ENCODE peak calls at places on chromosomes 2 and 18, in six cellular contexts. One of them, this sample, is unnamed.

GRCh38 chr2:128689971-128690370 is 371.3 kb upstream of the HS6ST1 start:
- DNase-seq in adrenal gland: no peak
- DNase-seq in A673: no peak
- DNase-seq in GM23338: no peak
- DNase-seq in bronchial epithelial cell: no peak
- DNase-seq in GM12878: no peak
- DNase-seq in this sample: no peak

GRCh38 chr2:233061007-233061590 is 957 bp downstream of the INPP5D start:
- DNase-seq in adrenal gland: no peak
- DNase-seq in A673: no peak
- DNase-seq in GM23338: no peak
- DNase-seq in bronchial epithelial cell: no peak
- DNase-seq in GM12878: no peak
- DNase-seq in this sample: no peak

GRCh38 chr18:10588975-10589374 is 63.1 kb downstream of the NAPG start:
- DNase-seq in adrenal gland: peak; percentile 86
- DNase-seq in A673: no peak
- DNase-seq in GM23338: no peak
- DNase-seq in bronchial epithelial cell: no peak
- DNase-seq in GM12878: no peak
- DNase-seq in this sample: no peak

GRCh38 chr2:190875881-190876280 is 4.7 kb upstream of the GLS start:
- DNase-seq in adrenal gland: no peak
- DNase-seq in A673: no peak
- DNase-seq in GM23338: no peak
- DNase-seq in bronchial epithelial cell: no peak
- DNase-seq in GM12878: no peak
- DNase-seq in this sample: no peak

GRCh38 chr2:217897816-217898806 is 104.7 kb downstream of the TNS1 start:
- DNase-seq in adrenal gland: peak; percentile 63
- DNase-seq in A673: no peak
- DNase-seq in GM23338: no peak
- DNase-seq in bronchial epithelial cell: peak; percentile 34
- DNase-seq in GM12878: no peak
- DNase-seq in this sample: no peak

GRCh38 chr2:232886632-232887031 is 16.6 kb downstream of the SNORC start:
- DNase-seq in adrenal gland: no peak
- DNase-seq in A673: no peak
- DNase-seq in GM23338: no peak
- DNase-seq in bronchial epithelial cell: no peak
- DNase-seq in GM12878: no peak
- DNase-seq in this sample: no peak

GRCh38 chr2:152594792-152595191 is 122.5 kb downstream of the PRPF40A start:
- DNase-seq in adrenal gland: no peak
- DNase-seq in A673: no peak
- DNase-seq in GM23338: no peak
- DNase-seq in bronchial epithelial cell: peak; percentile 24
- DNase-seq in GM12878: no peak
- DNase-seq in this sample: no peak

GRCh38 chr18:136433-136832 is 21.9 kb upstream of the USP14 start:
- DNase-seq in adrenal gland: no peak
- DNase-seq in A673: peak; percentile 14
- DNase-seq in GM23338: peak; percentile 52
- DNase-seq in bronchial epithelial cell: no peak
- DNase-seq in GM12878: no peak
- DNase-seq in this sample: no peak

GRCh38 chr18:49949991-49950395 is 136.7 kb upstream of the ACAA2 start:
- DNase-seq in adrenal gland: no peak
- DNase-seq in A673: no peak
- DNase-seq in GM23338: no peak
- DNase-seq in bronchial epithelial cell: no peak
- DNase-seq in GM12878: no peak
- DNase-seq in this sample: no peak

GRCh38 chr2:206054952-206055351 is 31.0 kb downstream of the INO80D start:
- DNase-seq in adrenal gland: no peak
- DNase-seq in A673: peak; percentile 36
- DNase-seq in GM23338: no peak
- DNase-seq in bronchial epithelial cell: no peak
- DNase-seq in GM12878: no peak
- DNase-seq in this sample: no peak

GRCh38 chr2:79178073-79178720 is 18.6 kb upstream of the REG3A start:
- DNase-seq in adrenal gland: no peak
- DNase-seq in A673: no peak
- DNase-seq in GM23338: no peak
- DNase-seq in bronchial epithelial cell: no peak
- DNase-seq in GM12878: no peak
- DNase-seq in this sample: no peak

GRCh38 chr2:219656523-219656922 is 29.1 kb downstream of the SLC4A3 start:
- DNase-seq in adrenal gland: no peak
- DNase-seq in A673: no peak
- DNase-seq in GM23338: no peak
- DNase-seq in bronchial epithelial cell: peak; percentile 97
- DNase-seq in GM12878: no peak
- DNase-seq in this sample: no peak

GRCh38 chr2:53575606-53576360 is 191.8 kb upstream of the CHAC2 start:
- DNase-seq in adrenal gland: no peak
- DNase-seq in A673: peak; percentile 37
- DNase-seq in GM23338: peak; percentile 3
- DNase-seq in bronchial epithelial cell: no peak
- DNase-seq in GM12878: no peak
- DNase-seq in this sample: no peak

GRCh38 chr2:219435701-219436100 is 1.1 kb downstream of the SPEG start:
- DNase-seq in adrenal gland: no peak
- DNase-seq in A673: no peak
- DNase-seq in GM23338: no peak
- DNase-seq in bronchial epithelial cell: no peak
- DNase-seq in GM12878: no peak
- DNase-seq in this sample: no peak

GRCh38 chr2:207504513-207505171 is 25.1 kb upstream of the CREB1 start:
- DNase-seq in adrenal gland: no peak
- DNase-seq in A673: peak; percentile 75
- DNase-seq in GM23338: peak; percentile 35
- DNase-seq in bronchial epithelial cell: peak; percentile 43
- DNase-seq in GM12878: no peak
- DNase-seq in this sample: peak; percentile 16

GRCh38 chr2:15694589-15694986 is 102.9 kb downstream of the DDX1 start:
- DNase-seq in adrenal gland: no peak
- DNase-seq in A673: no peak
- DNase-seq in GM23338: no peak
- DNase-seq in bronchial epithelial cell: no peak
- DNase-seq in GM12878: no peak
- DNase-seq in this sample: no peak

GRCh38 chr18:36186461-36187137 is 698 bp upstream of the MOCOS start:
- DNase-seq in adrenal gland: peak; percentile 57
- DNase-seq in A673: no peak
- DNase-seq in GM23338: peak; percentile 73
- DNase-seq in bronchial epithelial cell: no peak
- DNase-seq in GM12878: no peak
- DNase-seq in this sample: peak; percentile 21

GRCh38 chr2:218833023-218833609 is 1.5 kb upstream of the PRKAG3 start:
- DNase-seq in adrenal gland: no peak
- DNase-seq in A673: no peak
- DNase-seq in GM23338: no peak
- DNase-seq in bronchial epithelial cell: no peak
- DNase-seq in GM12878: no peak
- DNase-seq in this sample: no peak

GRCh38 chr2:25341031-25341727 is 546 bp downstream of the DNMT3A start:
- DNase-seq in adrenal gland: no peak
- DNase-seq in A673: peak; percentile 51
- DNase-seq in GM23338: no peak
- DNase-seq in bronchial epithelial cell: no peak
- DNase-seq in GM12878: no peak
- DNase-seq in this sample: peak; percentile 16

DNA sequence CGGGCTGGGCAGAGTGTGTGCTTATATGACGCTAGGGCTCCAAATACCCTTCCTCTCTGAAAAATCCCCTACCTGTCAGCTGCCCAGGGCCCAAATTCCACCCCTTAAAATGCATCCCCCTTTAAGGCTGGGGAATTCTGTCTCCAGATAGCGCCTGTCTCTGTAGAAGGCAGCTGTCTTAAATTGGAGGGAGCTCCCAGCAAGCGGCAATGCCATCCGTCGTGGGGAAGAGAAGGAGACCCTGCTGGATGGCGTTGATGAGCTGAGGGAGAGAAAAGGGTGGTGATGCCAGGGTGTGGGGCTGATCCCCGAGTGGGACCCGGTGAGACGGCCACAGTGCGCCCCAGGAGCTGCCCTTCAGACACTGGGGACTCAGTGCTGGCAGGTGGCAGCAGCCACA is 152.9 kb downstream of the TFCP2L1 start:
- DNase-seq in adrenal gland: no peak
- DNase-seq in A673: no peak
- DNase-seq in GM23338: peak; percentile 37
- DNase-seq in bronchial epithelial cell: no peak
- DNase-seq in GM12878: no peak
- DNase-seq in this sample: no peak
- H3K36me3 ChIP-seq in adrenal gland: no peaks in the 10 kb centered on the region
- H3K36me3 ChIP-seq in A673: no peaks in the 10 kb centered on the region
- H3K36me3 ChIP-seq in GM23338: no peaks in the 10 kb centered on the region
- H3K36me3 ChIP-seq in bronchial epithelial cell: no peaks in the 10 kb centered on the region
- H3K36me3 ChIP-seq in GM12878: no peaks in the 10 kb centered on the region
- H3K36me3 ChIP-seq in this sample: no peaks in the 10 kb centered on the region

GRCh38 chr2:98565941-98566340 is 42.4 kb downstream of the COA5 start:
- DNase-seq in adrenal gland: no peak
- DNase-seq in A673: no peak
- DNase-seq in GM23338: no peak
- DNase-seq in bronchial epithelial cell: no peak
- DNase-seq in GM12878: no peak
- DNase-seq in this sample: no peak

GRCh38 chr2:98568161-98568956 is 40.0 kb downstream of the COA5 start:
- DNase-seq in adrenal gland: no peak
- DNase-seq in A673: no peak
- DNase-seq in GM23338: no peak
- DNase-seq in bronchial epithelial cell: peak; percentile 52
- DNase-seq in GM12878: no peak
- DNase-seq in this sample: no peak

GRCh38 chr2:98564541-98565164 is 43.7 kb downstream of the COA5 start:
- DNase-seq in adrenal gland: no peak
- DNase-seq in A673: no peak
- DNase-seq in GM23338: no peak
- DNase-seq in bronchial epithelial cell: no peak
- DNase-seq in GM12878: no peak
- DNase-seq in this sample: no peak

GRCh38 chr2:98563394-98563793 is 44.9 kb downstream of the COA5 start:
- DNase-seq in adrenal gland: no peak
- DNase-seq in A673: no peak
- DNase-seq in GM23338: no peak
- DNase-seq in bronchial epithelial cell: no peak
- DNase-seq in GM12878: no peak
- DNase-seq in this sample: no peak

DNA sequence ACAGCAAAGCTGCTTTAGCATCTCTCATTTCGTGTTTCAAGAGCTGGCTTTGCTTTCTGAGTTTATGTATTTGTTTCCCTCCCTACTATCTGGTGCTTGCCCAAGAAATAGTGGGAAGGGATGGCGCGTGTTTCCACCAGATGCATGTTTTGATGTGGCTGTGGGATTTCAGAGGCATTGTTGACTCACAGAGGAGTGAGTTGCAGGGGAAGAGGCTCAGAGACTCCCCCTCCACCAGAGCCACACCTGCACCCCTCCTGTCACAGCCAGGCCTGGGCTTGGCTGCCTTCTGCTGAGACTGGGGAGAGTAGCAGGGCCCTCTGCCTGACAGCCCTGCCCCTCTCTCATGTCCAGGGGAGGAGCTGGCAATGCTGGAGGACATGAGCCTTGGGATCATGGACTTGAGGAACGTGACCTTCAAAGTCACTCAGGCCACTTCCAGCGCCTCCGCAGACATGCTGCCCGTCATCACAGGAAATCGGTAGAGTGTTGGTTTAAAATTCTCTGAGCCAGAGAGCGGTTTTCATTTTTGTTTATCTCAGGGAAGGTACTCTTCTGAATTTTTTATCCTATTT is 42.9 kb downstream of the COA5 start:
- DNase-seq in adrenal gland: peak; percentile 78
- DNase-seq in A673: no peak
- DNase-seq in GM23338: no peak
- DNase-seq in bronchial epithelial cell: no peak
- DNase-seq in GM12878: no peak
- DNase-seq in this sample: no peak
- H3K36me3 ChIP-seq in adrenal gland: peaks cover 69% of the 10 kb centered on the region
- H3K36me3 ChIP-seq in A673: peaks cover 24% of the 10 kb centered on the region
- H3K36me3 ChIP-seq in GM23338: peaks cover 7% of the 10 kb centered on the region
- H3K36me3 ChIP-seq in bronchial epithelial cell: peaks cover 3% of the 10 kb centered on the region
- H3K36me3 ChIP-seq in GM12878: peaks cover 53% of the 10 kb centered on the region
- H3K36me3 ChIP-seq in this sample: no peaks in the 10 kb centered on the region

DNA sequence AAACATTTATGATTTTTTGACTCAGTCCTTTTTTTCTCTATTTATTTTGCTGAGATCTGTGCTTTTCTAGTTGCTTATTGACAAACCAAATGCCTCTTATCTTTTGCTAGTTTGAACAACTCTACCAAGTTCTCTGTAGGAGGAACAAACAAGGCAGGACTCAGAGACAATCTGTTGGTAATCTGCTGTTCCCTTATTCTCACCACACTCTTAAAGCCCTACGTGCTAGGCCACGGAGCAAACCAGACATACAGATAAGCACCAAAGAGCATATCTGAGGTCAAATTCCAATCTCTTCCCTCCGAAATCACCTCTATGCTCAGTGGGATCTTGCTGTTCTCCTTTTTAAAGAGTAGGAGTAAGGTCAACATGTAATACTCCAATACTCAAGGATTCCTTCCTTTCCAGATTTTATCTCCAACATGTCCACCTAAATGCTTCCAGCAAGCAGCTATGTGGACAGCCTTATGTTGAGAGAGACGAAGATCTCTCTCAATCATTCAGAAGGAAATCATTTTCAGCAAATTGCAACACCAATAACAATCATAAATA is 18.4 kb downstream of the FN1 start:
- DNase-seq in adrenal gland: no peak
- DNase-seq in A673: no peak
- DNase-seq in GM23338: no peak
- DNase-seq in bronchial epithelial cell: no peak
- DNase-seq in GM12878: no peak
- DNase-seq in this sample: no peak
- H3K36me3 ChIP-seq in adrenal gland: no peaks in the 10 kb centered on the region
- H3K36me3 ChIP-seq in A673: peaks cover 98% of the 10 kb centered on the region
- H3K36me3 ChIP-seq in GM23338: peaks cover 35% of the 10 kb centered on the region
- H3K36me3 ChIP-seq in bronchial epithelial cell: no peaks in the 10 kb centered on the region
- H3K36me3 ChIP-seq in GM12878: no peaks in the 10 kb centered on the region
- H3K36me3 ChIP-seq in this sample: no peaks in the 10 kb centered on the region

GRCh38 chr2:239169311-239170048 is 231.3 kb downstream of the HDAC4 start:
- DNase-seq in adrenal gland: peak; percentile 70
- DNase-seq in A673: no peak
- DNase-seq in GM23338: no peak
- DNase-seq in bronchial epithelial cell: no peak
- DNase-seq in GM12878: no peak
- DNase-seq in this sample: no peak

GRCh38 chr2:239167766-239168444 is 232.9 kb downstream of the HDAC4 start:
- DNase-seq in adrenal gland: peak; percentile 9
- DNase-seq in A673: no peak
- DNase-seq in GM23338: no peak
- DNase-seq in bronchial epithelial cell: no peak
- DNase-seq in GM12878: no peak
- DNase-seq in this sample: no peak

GRCh38 chr2:239167011-239167673 is 233.7 kb downstream of the HDAC4 start:
- DNase-seq in adrenal gland: peak; percentile 5
- DNase-seq in A673: no peak
- DNase-seq in GM23338: no peak
- DNase-seq in bronchial epithelial cell: no peak
- DNase-seq in GM12878: no peak
- DNase-seq in this sample: no peak

GRCh38 chr2:239166201-239166834 is 234.5 kb downstream of the HDAC4 start:
- DNase-seq in adrenal gland: peak; percentile 11
- DNase-seq in A673: no peak
- DNase-seq in GM23338: no peak
- DNase-seq in bronchial epithelial cell: no peak
- DNase-seq in GM12878: no peak
- DNase-seq in this sample: no peak

GRCh38 chr2:239168575-239168974 is 232.2 kb downstream of the HDAC4 start:
- DNase-seq in adrenal gland: peak; percentile 14
- DNase-seq in A673: no peak
- DNase-seq in GM23338: no peak
- DNase-seq in bronchial epithelial cell: no peak
- DNase-seq in GM12878: no peak
- DNase-seq in this sample: no peak
- H3K36me3 ChIP-seq in adrenal gland: peaks cover 1% of the 10 kb centered on the region
- H3K36me3 ChIP-seq in A673: peaks cover 10% of the 10 kb centered on the region
- H3K36me3 ChIP-seq in GM23338: peaks cover 5% of the 10 kb centered on the region
- H3K36me3 ChIP-seq in bronchial epithelial cell: no peaks in the 10 kb centered on the region
- H3K36me3 ChIP-seq in GM12878: no peaks in the 10 kb centered on the region
- H3K36me3 ChIP-seq in this sample: peaks cover 5% of the 10 kb centered on the region